ENCODE peak calls at places on chromosomes 6 and 20, in four cellular contexts. P is cardiac muscle cell, C is heart right ventricle, R is psoas muscle. K is an unnamed sample.
A peak's percentile ranks its signal among the peaks of the same experiment; 100 is the strongest.

GRCh38 chr6:39049575-39050283 is 1.1 kb downstream of the GLP1R start:
- DNase-seq in P (peak; percentile 52), C (no peak), R (no peak), K (no peak)

GRCh38 chr6:87230801-87231200 is 75.4 kb downstream of the ZNF292 start:
- DNase-seq in P (no peak), C (no peak), R (no peak), K (no peak)

GRCh38 chr20:35776513-35777101 is 4.8 kb downstream of the PHF20 start:
- DNase-seq in P (no peak), C (peak; percentile 17), R (peak; percentile 64), K (no peak)

GRCh38 chr20:23190557-23190956 is 104.4 kb upstream of the CD93 start:
- DNase-seq in P (no peak), C (no peak), R (no peak), K (no peak)

GRCh38 chr6:85641916-85642773 is 541 bp downstream of the SYNCRIP start:
- DNase-seq in P (peak; percentile 73), C (peak; percentile 64), R (peak; percentile 63), K (peak; percentile 61)

GRCh38 chr20:3038454-3038853 is 5.0 kb upstream of the GNRH2 start:
- DNase-seq in P (no peak), C (no peak), R (no peak), K (no peak)

GRCh38 chr6:31874836-31875572 is 3.8 kb downstream of the SLC44A4 start:
- DNase-seq in P (no peak), C (no peak), R (no peak), K (no peak)

GRCh38 chr6:3227363-3228045 is at the start of gene TUBB2B:
- DNase-seq in P (peak; percentile 85), C (peak; percentile 37), R (peak; percentile 36), K (peak; percentile 90)

GRCh38 chr6:32081168-32081624 is 27.9 kb downstream of the TNXB start:
- DNase-seq in P (no peak), C (peak; percentile 64), R (peak; percentile 85), K (no peak)

GRCh38 chr20:4289875-4290274 is 274.5 kb upstream of the RNF24 start:
- DNase-seq in P (no peak), C (no peak), R (no peak), K (no peak)

GRCh38 chr20:17611540-17612286 is 41.8 kb downstream of the DSTN start:
- DNase-seq in P (peak; percentile 46), C (no peak), R (no peak), K (no peak)

GRCh38 chr20:24699321-24700165 is 230.1 kb downstream of the SYNDIG1 start:
- DNase-seq in P (no peak), C (no peak), R (no peak), K (no peak)

GRCh38 chr6:140320799-140321099 is 946.3 kb upstream of the CITED2 start:
- DNase-seq in P (no peak), C (no peak), R (no peak), K (no peak)

GRCh38 chr6:71410164-71410566 is 121.6 kb downstream of the OGFRL1 start:
- DNase-seq in P (no peak), C (no peak), R (no peak), K (no peak)

GRCh38 chr20:33165416-33166055 is 2.4 kb upstream of the BPIFA2 start:
- DNase-seq in P (no peak), C (no peak), R (no peak), K (no peak)

GRCh38 chr6:170037541-170038250 is 253.2 kb downstream of the DLL1 start:
- DNase-seq in P (no peak), C (no peak), R (no peak), K (no peak)

GRCh38 chr6:142843344-142843743 is 101.6 kb downstream of the HIVEP2 start:
- DNase-seq in P (no peak), C (no peak), R (no peak), K (no peak)

GRCh38 chr6:18400831-18401446 is 13.8 kb downstream of the RNF144B start:
- DNase-seq in P (no peak), C (no peak), R (no peak), K (no peak)

GRCh38 chr20:53804920-53805894 is 211.6 kb upstream of the ZNF217 start:
- DNase-seq in P (no peak), C (no peak), R (no peak), K (no peak)

GRCh38 chr20:59813948-59814834 is 119.2 kb downstream of the SYCP2 start:
- DNase-seq in P (no peak), C (no peak), R (no peak), K (no peak)

GRCh38 chr6:43455034-43455747 is at the start of gene DLK2:
- DNase-seq in P (peak; percentile 52), C (no peak), R (no peak), K (peak; percentile 52)

GRCh38 chr6:117317261-117317660 is 51.9 kb downstream of the VGLL2 start:
- DNase-seq in P (peak; percentile 31), C (no peak), R (no peak), K (no peak)

GRCh38 chr6:138115191-138115590 is 8.0 kb upstream of the PERP start:
- DNase-seq in P (no peak), C (no peak), R (no peak), K (no peak)

GRCh38 chr6:6619415-6619814 is 30.9 kb downstream of the LY86 start:
- DNase-seq in P (no peak), C (no peak), R (no peak), K (no peak)

GRCh38 chr6:20400476-20401402 is 940 bp upstream of the E2F3 start:
- DNase-seq in P (peak; percentile 81), C (peak; percentile 26), R (peak; percentile 78), K (peak; percentile 26)

GRCh38 chr6:41940759-41941279 is 789 bp downstream of the CCND3 start:
- DNase-seq in P (peak; percentile 56), C (peak; percentile 65), R (peak; percentile 54), K (peak; percentile 62)

GRCh38 chr20:38870733-38871559 is 55.3 kb upstream of the FAM83D start:
- DNase-seq in P (no peak), C (no peak), R (no peak), K (no peak)

GRCh38 chr6:41740366-41741162 is 5.2 kb upstream of the TFEB start:
- DNase-seq in P (no peak), C (no peak), R (no peak), K (no peak)

GRCh38 chr20:62752181-62752670 is 43.6 kb downstream of the NTSR1 start:
- DNase-seq in P (no peak), C (peak; percentile 11), R (peak; percentile 8), K (peak; percentile 3)

GRCh38 chr6:92504509-92504908 is 914.9 kb downstream of the EPHA7 start:
- DNase-seq in P (no peak), C (no peak), R (no peak), K (no peak)

GRCh38 chr6:132425176-132425575 is 23.9 kb upstream of the MOXD1 start:
- DNase-seq in P (no peak), C (no peak), R (no peak), K (peak; percentile 12)

GRCh38 chr6:51976374-51976773 is 111.0 kb downstream of the PKHD1 start:
- DNase-seq in P (no peak), C (no peak), R (no peak), K (no peak)

GRCh38 chr20:348972-349841 is 2.3 kb downstream of the NRSN2 start:
- DNase-seq in P (no peak), C (no peak), R (no peak), K (no peak)

GRCh38 chr20:56433880-56434255 is 21.8 kb downstream of the CASS4 start:
- DNase-seq in P (no peak), C (no peak), R (no peak), K (no peak)

DNA sequence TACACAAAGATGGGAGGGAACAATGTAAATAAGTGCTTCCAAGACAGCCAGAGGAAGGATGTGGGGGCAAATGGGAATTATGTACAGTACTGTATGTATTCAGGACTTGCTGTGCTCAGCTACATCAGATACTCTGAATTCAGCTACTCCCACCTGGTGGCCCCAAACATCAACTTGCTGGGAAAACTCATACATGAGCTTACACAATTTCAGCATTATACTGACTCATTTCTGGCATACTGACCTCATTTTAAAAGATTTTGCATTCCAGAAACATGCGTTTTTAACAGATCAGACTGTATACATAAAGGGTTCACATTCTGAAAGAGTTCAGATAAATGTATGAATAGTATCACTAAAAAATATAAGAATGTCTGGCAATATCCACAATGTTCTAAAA is 59.7 kb downstream of the GPX5 start:
- DNase-seq in P (no peak), C (no peak), R (no peak), K (no peak)
- TF ChIP-seq CTCF in P (peak; percentile 36), C (no peak), R (no peak), K (no peak)

GRCh38 chr6:73983367-73983766 is 287.4 kb downstream of the CD109 start:
- DNase-seq in P (no peak), C (no peak), R (no peak), K (no peak)

GRCh38 chr6:73984851-73985250 is 288.8 kb downstream of the CD109 start:
- DNase-seq in P (no peak), C (no peak), R (no peak), K (no peak)

DNA sequence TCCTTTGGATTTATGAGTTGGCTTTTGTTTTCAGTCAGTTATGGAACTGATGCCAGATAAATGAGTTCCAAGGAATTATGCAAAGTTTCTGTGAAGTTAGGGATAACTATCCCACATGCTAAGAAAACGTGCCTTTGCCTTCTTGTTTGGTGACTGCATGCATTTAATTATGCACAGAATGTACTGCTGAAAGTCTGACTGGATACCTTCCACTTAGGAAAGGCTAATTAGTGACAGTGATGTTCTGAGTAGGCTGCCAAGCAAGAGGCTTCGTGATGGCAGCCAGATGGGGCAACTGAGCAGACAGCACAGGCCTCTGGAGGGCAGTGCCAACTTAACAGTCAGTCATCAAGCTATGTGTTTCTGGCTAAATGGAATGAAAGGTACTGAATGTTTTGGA is 289.9 kb downstream of the CD109 start:
- DNase-seq in P (no peak), C (no peak), R (no peak), K (no peak)
- TF ChIP-seq CTCF in P (no peak), C (no peak), R (no peak), K (no peak)

GRCh38 chr6:24520929-24521546 is 26.3 kb downstream of the ALDH5A1 start:
- DNase-seq in P (peak; percentile 63), C (peak; percentile 33), R (peak; percentile 33), K (peak; percentile 42)

GRCh38 chr6:24522821-24523175 is 28.0 kb downstream of the ALDH5A1 start:
- DNase-seq in P (no peak), C (no peak), R (no peak), K (no peak)

GRCh38 chr6:24524329-24524728 is 29.6 kb downstream of the ALDH5A1 start:
- DNase-seq in P (no peak), C (no peak), R (no peak), K (no peak)

GRCh38 chr6:24522090-24522820 is 27.5 kb downstream of the ALDH5A1 start:
- DNase-seq in P (no peak), C (no peak), R (no peak), K (peak; percentile 16)

GRCh38 chr6:24524801-24525200 is 30.0 kb downstream of the ALDH5A1 start:
- DNase-seq in P (peak; percentile 58), C (no peak), R (no peak), K (peak; percentile 13)
- TF ChIP-seq CTCF in P (peak; percentile 56), C (no peak), R (no peak), K (peak; percentile 46)

DNA sequence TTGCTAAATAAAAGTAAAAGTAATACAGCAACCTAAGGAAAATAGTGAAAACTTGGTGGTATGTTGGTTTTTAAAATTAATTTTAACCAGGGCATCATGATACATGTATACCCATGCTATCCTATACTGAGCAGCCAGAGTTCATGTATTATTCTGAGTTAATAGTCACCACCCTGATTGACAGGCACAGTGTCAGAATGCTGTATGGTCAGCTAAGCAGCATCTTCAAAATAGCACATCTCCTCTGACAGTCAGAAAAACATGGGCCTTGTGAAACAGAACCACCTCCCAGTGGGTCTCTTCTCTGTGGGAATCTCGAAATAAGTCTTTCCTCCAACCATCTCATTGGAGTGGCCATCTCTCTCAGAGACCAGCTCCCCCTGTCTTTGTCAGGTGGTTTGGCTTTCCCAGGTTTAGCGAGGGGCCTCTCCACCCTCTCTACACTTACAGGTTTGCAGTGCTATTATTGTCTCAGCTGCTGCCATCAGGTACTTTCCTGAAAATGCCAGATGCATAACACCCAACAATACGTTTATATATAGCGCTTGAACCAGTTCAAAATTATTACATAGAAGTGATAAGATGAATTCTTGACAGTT is 47.1 kb upstream of the RNF8 start:
- DNase-seq in P (peak; percentile 28), C (no peak), R (no peak), K (no peak)
- TF ChIP-seq CTCF in P (no peak), C (no peak), R (no peak), K (no peak)

K was measured in nephron progenitor cell.